ENCODE peak calls at places on chromosomes 11 and 22, in six cellular contexts. One of them, this sample, is unnamed.

GRCh38 chr11:63985812-63986155 is 454 bp upstream of the OTUB1 start:
- DNase-seq in A549: no peak
- DNase-seq in HepG2: no peak
- DNase-seq in H1: no peak
- DNase-seq in endothelial cell of umbilical vein: no peak
- DNase-seq in WTC11: peak; percentile 53
- DNase-seq in this sample: peak; percentile 29

GRCh38 chr22:47143249-47143938 is 380.9 kb downstream of the TBC1D22A start:
- DNase-seq in A549: no peak
- DNase-seq in HepG2: no peak
- DNase-seq in H1: no peak
- DNase-seq in endothelial cell of umbilical vein: no peak
- DNase-seq in WTC11: no peak
- DNase-seq in this sample: no peak

GRCh38 chr11:79440451-79441158 is at the start of gene TENM4:
- DNase-seq in A549: peak; percentile 28
- DNase-seq in HepG2: no peak
- DNase-seq in H1: no peak
- DNase-seq in endothelial cell of umbilical vein: peak; percentile 8
- DNase-seq in WTC11: peak; percentile 61
- DNase-seq in this sample: no peak

GRCh38 chr22:42553475-42554361 is at the start of gene SERHL2:
- DNase-seq in A549: peak; percentile 84
- DNase-seq in HepG2: peak; percentile 68
- DNase-seq in H1: peak; percentile 31
- DNase-seq in endothelial cell of umbilical vein: peak; percentile 87
- DNase-seq in WTC11: peak; percentile 97
- DNase-seq in this sample: peak; percentile 94

GRCh38 chr11:111112614-111113013 is 132.9 kb upstream of the POU2AF2 start:
- DNase-seq in A549: no peak
- DNase-seq in HepG2: no peak
- DNase-seq in H1: no peak
- DNase-seq in endothelial cell of umbilical vein: no peak
- DNase-seq in WTC11: no peak
- DNase-seq in this sample: no peak

GRCh38 chr11:64743591-64744543 is at the start of gene RASGRP2:
- DNase-seq in A549: peak; percentile 76
- DNase-seq in HepG2: peak; percentile 28
- DNase-seq in H1: no peak
- DNase-seq in endothelial cell of umbilical vein: peak; percentile 30
- DNase-seq in WTC11: peak; percentile 85
- DNase-seq in this sample: peak; percentile 87

GRCh38 chr11:46920709-46921108 is 2.4 kb upstream of the LRP4 start:
- DNase-seq in A549: peak; percentile 74
- DNase-seq in HepG2: peak; percentile 29
- DNase-seq in H1: no peak
- DNase-seq in endothelial cell of umbilical vein: peak; percentile 66
- DNase-seq in WTC11: no peak
- DNase-seq in this sample: no peak

GRCh38 chr11:60658409-60658808 is 41.0 kb upstream of the MS4A8 start:
- DNase-seq in A549: peak; percentile 9
- DNase-seq in HepG2: peak; percentile 35
- DNase-seq in H1: no peak
- DNase-seq in endothelial cell of umbilical vein: no peak
- DNase-seq in WTC11: no peak
- DNase-seq in this sample: no peak

GRCh38 chr11:31967404-31967950 is 123.4 kb upstream of the RCN1 start:
- DNase-seq in A549: no peak
- DNase-seq in HepG2: no peak
- DNase-seq in H1: no peak
- DNase-seq in endothelial cell of umbilical vein: no peak
- DNase-seq in WTC11: no peak
- DNase-seq in this sample: no peak

GRCh38 chr22:18000441-18001039 is 23.8 kb downstream of the MICAL3 start:
- DNase-seq in A549: peak; percentile 24
- DNase-seq in HepG2: no peak
- DNase-seq in H1: no peak
- DNase-seq in endothelial cell of umbilical vein: peak; percentile 38
- DNase-seq in WTC11: peak; percentile 32
- DNase-seq in this sample: peak; percentile 27

GRCh38 chr11:83282084-83282716 is 4.0 kb downstream of the CCDC90B start:
- DNase-seq in A549: no peak
- DNase-seq in HepG2: no peak
- DNase-seq in H1: no peak
- DNase-seq in endothelial cell of umbilical vein: no peak
- DNase-seq in WTC11: no peak
- DNase-seq in this sample: no peak

GRCh38 chr11:1771273-1771672 is 7.5 kb upstream of the CTSD start:
- DNase-seq in A549: no peak
- DNase-seq in HepG2: no peak
- DNase-seq in H1: no peak
- DNase-seq in endothelial cell of umbilical vein: no peak
- DNase-seq in WTC11: no peak
- DNase-seq in this sample: no peak

GRCh38 chr22:44391026-44391425 is 78.3 kb upstream of the SHISAL1 start:
- DNase-seq in A549: no peak
- DNase-seq in HepG2: no peak
- DNase-seq in H1: no peak
- DNase-seq in endothelial cell of umbilical vein: no peak
- DNase-seq in WTC11: peak; percentile 9
- DNase-seq in this sample: no peak

GRCh38 chr22:44392446-44392921 is 79.7 kb upstream of the SHISAL1 start:
- DNase-seq in A549: no peak
- DNase-seq in HepG2: no peak
- DNase-seq in H1: no peak
- DNase-seq in endothelial cell of umbilical vein: no peak
- DNase-seq in WTC11: peak; percentile 7
- DNase-seq in this sample: no peak

GRCh38 chr22:44393066-44393465 is 80.3 kb upstream of the SHISAL1 start:
- DNase-seq in A549: no peak
- DNase-seq in HepG2: no peak
- DNase-seq in H1: no peak
- DNase-seq in endothelial cell of umbilical vein: no peak
- DNase-seq in WTC11: peak; percentile 4
- DNase-seq in this sample: no peak

GRCh38 chr22:44389926-44390925 is 77.5 kb upstream of the SHISAL1 start:
- DNase-seq in A549: no peak
- DNase-seq in HepG2: no peak
- DNase-seq in H1: no peak
- DNase-seq in endothelial cell of umbilical vein: no peak
- DNase-seq in WTC11: peak; percentile 7
- DNase-seq in this sample: no peak

GRCh38 chr22:44391481-44392445 is 79.0 kb upstream of the SHISAL1 start:
- DNase-seq in A549: no peak
- DNase-seq in HepG2: no peak
- DNase-seq in H1: no peak
- DNase-seq in endothelial cell of umbilical vein: no peak
- DNase-seq in WTC11: peak; percentile 9
- DNase-seq in this sample: no peak
- TF ChIP-seq JUN in A549: no peak
- TF ChIP-seq JUN in HepG2: no peak
- TF ChIP-seq JUN in H1: peak; percentile 16
- TF ChIP-seq JUN in endothelial cell of umbilical vein: no peak
- TF ChIP-seq JUN in WTC11: no peak
- TF ChIP-seq JUN in this sample: no peak

DNA sequence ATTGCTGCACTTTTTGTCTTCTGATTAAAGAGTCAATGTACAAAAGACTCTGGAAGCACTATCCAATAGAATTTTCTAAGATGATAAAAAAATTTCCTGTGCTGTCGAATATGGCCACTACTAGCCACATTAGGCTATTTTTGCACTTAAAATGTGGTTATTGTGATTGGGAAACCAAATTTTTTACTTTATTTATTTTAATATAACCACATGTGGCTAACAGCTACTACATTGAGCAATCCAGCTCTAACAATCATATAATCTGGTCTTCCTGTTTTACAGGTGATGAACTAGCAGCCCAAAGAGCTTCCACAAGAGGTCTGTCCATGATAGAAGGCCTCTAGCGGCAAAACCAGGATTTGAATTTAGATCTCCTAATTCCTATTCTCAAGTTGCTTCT is 363.3 kb upstream of the PITPNB start:
- DNase-seq in A549: no peak
- DNase-seq in HepG2: no peak
- DNase-seq in H1: no peak
- DNase-seq in endothelial cell of umbilical vein: no peak
- DNase-seq in WTC11: no peak
- DNase-seq in this sample: no peak
- TF ChIP-seq JUN in A549: no peak
- TF ChIP-seq JUN in HepG2: no peak
- TF ChIP-seq JUN in H1: no peak
- TF ChIP-seq JUN in endothelial cell of umbilical vein: no peak
- TF ChIP-seq JUN in WTC11: no peak
- TF ChIP-seq JUN in this sample: no peak

DNA sequence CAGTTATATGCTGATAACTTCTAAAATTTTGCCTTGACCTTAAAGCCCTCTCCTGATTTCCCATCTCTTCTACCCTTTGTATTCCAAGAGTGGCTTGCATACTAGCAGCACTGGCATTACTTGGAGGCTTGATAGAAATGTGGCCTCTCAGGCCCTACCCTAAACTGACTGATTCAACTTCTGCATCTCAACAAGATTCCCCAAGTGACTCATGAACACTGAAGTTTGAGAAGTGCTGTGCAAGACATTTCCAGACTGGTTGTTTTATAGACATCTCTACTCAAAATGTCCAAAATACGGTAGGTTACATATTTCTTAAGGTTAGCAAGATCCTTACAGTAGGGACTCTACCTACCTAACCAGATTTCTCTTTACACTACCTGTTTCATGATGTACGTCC is 48.6 kb downstream of the SESN3 start:
- DNase-seq in A549: no peak
- DNase-seq in HepG2: no peak
- DNase-seq in H1: no peak
- DNase-seq in endothelial cell of umbilical vein: no peak
- DNase-seq in WTC11: no peak
- DNase-seq in this sample: no peak
- TF ChIP-seq JUN in A549: no peak
- TF ChIP-seq JUN in HepG2: no peak
- TF ChIP-seq JUN in H1: no peak
- TF ChIP-seq JUN in endothelial cell of umbilical vein: no peak
- TF ChIP-seq JUN in WTC11: no peak
- TF ChIP-seq JUN in this sample: no peak

DNA sequence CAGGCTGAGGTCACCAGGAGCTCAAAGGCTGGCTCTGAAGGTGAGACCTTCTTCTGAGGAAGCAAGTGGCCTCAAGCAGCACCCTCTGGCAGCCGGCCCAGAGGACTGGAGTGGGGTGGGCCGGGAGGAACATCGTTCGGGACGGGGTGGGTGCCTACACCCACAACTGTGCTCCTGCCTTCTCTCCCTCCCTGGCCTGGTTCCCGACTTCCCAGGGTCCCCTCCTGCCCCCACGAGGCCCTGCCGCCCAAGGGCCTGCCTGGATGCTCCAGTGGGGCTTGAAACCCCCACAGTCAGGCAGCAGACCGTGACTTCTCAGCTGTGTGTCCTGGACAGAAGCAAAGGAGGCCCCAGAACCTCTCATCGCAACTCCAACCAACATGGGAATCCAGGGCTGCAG is 195.6 kb downstream of the IGLL1 start:
- DNase-seq in A549: no peak
- DNase-seq in HepG2: no peak
- DNase-seq in H1: no peak
- DNase-seq in endothelial cell of umbilical vein: no peak
- DNase-seq in WTC11: peak; percentile 6
- DNase-seq in this sample: no peak
- TF ChIP-seq JUN in A549: no peak
- TF ChIP-seq JUN in HepG2: no peak
- TF ChIP-seq JUN in H1: no peak
- TF ChIP-seq JUN in endothelial cell of umbilical vein: no peak
- TF ChIP-seq JUN in WTC11: no peak
- TF ChIP-seq JUN in this sample: no peak

GRCh38 chr11:117884994-117885393 is 8.5 kb upstream of the FXYD6 start:
- DNase-seq in A549: no peak
- DNase-seq in HepG2: no peak
- DNase-seq in H1: no peak
- DNase-seq in endothelial cell of umbilical vein: no peak
- DNase-seq in WTC11: no peak
- DNase-seq in this sample: no peak
- TF ChIP-seq JUN in A549: no peak
- TF ChIP-seq JUN in HepG2: no peak
- TF ChIP-seq JUN in H1: no peak
- TF ChIP-seq JUN in endothelial cell of umbilical vein: no peak
- TF ChIP-seq JUN in WTC11: no peak
- TF ChIP-seq JUN in this sample: no peak

GRCh38 chr22:23547818-23548500 is 32.1 kb downstream of the IGLL1 start:
- DNase-seq in A549: no peak
- DNase-seq in HepG2: no peak
- DNase-seq in H1: no peak
- DNase-seq in endothelial cell of umbilical vein: no peak
- DNase-seq in WTC11: no peak
- DNase-seq in this sample: no peak
- TF ChIP-seq JUN in A549: no peak
- TF ChIP-seq JUN in HepG2: no peak
- TF ChIP-seq JUN in H1: no peak
- TF ChIP-seq JUN in endothelial cell of umbilical vein: no peak
- TF ChIP-seq JUN in WTC11: no peak
- TF ChIP-seq JUN in this sample: no peak

GRCh38 chr22:50318356-50318697 is 8.5 kb downstream of the DENND6B start:
- DNase-seq in A549: no peak
- DNase-seq in HepG2: no peak
- DNase-seq in H1: no peak
- DNase-seq in endothelial cell of umbilical vein: no peak
- DNase-seq in WTC11: no peak
- DNase-seq in this sample: no peak

GRCh38 chr22:50315289-50316113 is 8.1 kb upstream of the PLXNB2 start:
- DNase-seq in A549: no peak
- DNase-seq in HepG2: no peak
- DNase-seq in H1: no peak
- DNase-seq in endothelial cell of umbilical vein: no peak
- DNase-seq in WTC11: no peak
- DNase-seq in this sample: no peak

GRCh38 chr22:50316114-50317065 is 8.9 kb upstream of the PLXNB2 start:
- DNase-seq in A549: no peak
- DNase-seq in HepG2: no peak
- DNase-seq in H1: no peak
- DNase-seq in endothelial cell of umbilical vein: no peak
- DNase-seq in WTC11: no peak
- DNase-seq in this sample: no peak

GRCh38 chr22:50317674-50318073 is 9.1 kb downstream of the DENND6B start:
- DNase-seq in A549: no peak
- DNase-seq in HepG2: no peak
- DNase-seq in H1: no peak
- DNase-seq in endothelial cell of umbilical vein: no peak
- DNase-seq in WTC11: no peak
- DNase-seq in this sample: no peak

DNA sequence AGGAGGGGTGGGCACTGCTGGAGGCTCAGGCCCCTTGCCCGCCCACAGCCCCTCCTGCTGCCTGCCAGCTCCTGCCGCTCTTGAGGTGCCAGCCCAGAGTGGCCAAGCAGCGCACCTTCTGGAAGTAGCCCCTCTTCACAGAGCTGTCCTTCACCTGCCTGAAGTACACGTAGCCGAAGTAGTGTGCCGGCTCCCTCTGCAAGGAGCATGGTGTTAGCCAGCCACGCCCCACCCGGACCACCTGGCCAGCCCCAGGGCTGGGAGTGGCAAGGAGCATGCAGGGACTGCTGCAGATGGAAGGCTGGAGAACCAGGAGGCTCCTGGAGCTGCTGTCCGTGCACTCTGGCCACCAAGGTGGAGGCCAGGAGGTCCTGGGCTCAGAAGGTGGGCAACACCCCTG is 9.6 kb downstream of the DENND6B start:
- DNase-seq in A549: no peak
- DNase-seq in HepG2: no peak
- DNase-seq in H1: no peak
- DNase-seq in endothelial cell of umbilical vein: no peak
- DNase-seq in WTC11: no peak
- DNase-seq in this sample: no peak
- TF ChIP-seq JUN in A549: no peak
- TF ChIP-seq JUN in HepG2: no peak
- TF ChIP-seq JUN in H1: no peak
- TF ChIP-seq JUN in endothelial cell of umbilical vein: no peak
- TF ChIP-seq JUN in WTC11: no peak
- TF ChIP-seq JUN in this sample: no peak

This sample was measured in K562.